ENCODE peak calls at places on chromosomes 6 and 20, in four cellular contexts. D is uterus, G is AML-193, Y is HT1080. O is an unnamed sample.

GRCh38 chr6:37135835-37136694 is 33.9 kb upstream of the PIM1 start:
- DNase-seq in D (no peak), Y (no peak), G (no peak), O (peak)

GRCh38 chr20:43748274-43748673 is 21.5 kb upstream of the GTSF1L start:
- DNase-seq in D (no peak), G (peak), Y (no peak), O (no peak)

GRCh38 chr6:85450578-85450884 is 648 bp downstream of the NT5E start:
- DNase-seq in D (no peak), G (no peak), Y (no peak), O (no peak)

GRCh38 chr20:2705931-2706645 is 13.5 kb downstream of the EBF4 start:
- DNase-seq in Y (no peak), G (no peak), D (no peak), O (no peak)

GRCh38 chr6:83062225-83062624 is 3.4 kb downstream of the UBE3D start:
- DNase-seq in G (no peak), Y (no peak), D (no peak), O (no peak)

GRCh38 chr6:13362432-13362831 is 34.1 kb upstream of the TBC1D7 start:
- DNase-seq in Y (no peak), G (no peak), D (no peak), O (no peak)

GRCh38 chr6:5762561-5762968 is 244.2 kb downstream of the NRN1 start:
- DNase-seq in G (no peak), D (peak), Y (no peak), O (no peak)

GRCh38 chr6:130148181-130148580 is 74.6 kb downstream of the SAMD3 start:
- DNase-seq in D (no peak), Y (peak), G (no peak), O (no peak)

GRCh38 chr6:20340459-20340858 is 61.2 kb upstream of the E2F3 start:
- DNase-seq in Y (no peak), D (no peak), G (no peak), O (no peak)

GRCh38 chr20:1844723-1845523 is 50.3 kb upstream of the SIRPA start:
- DNase-seq in G (peak), D (no peak), Y (no peak), O (peak)

GRCh38 chr6:54935739-54936138 is 89.2 kb downstream of the FAM83B start:
- DNase-seq in G (no peak), Y (peak), D (no peak), O (peak)

GRCh38 chr20:24048014-24048611 is 59.5 kb upstream of the GGTLC1 start:
- DNase-seq in G (no peak), D (no peak), Y (no peak), O (no peak)

GRCh38 chr6:160069050-160069454 is 52.6 kb upstream of the SLC22A1 start:
- DNase-seq in Y (no peak), D (no peak), G (no peak), O (no peak)

GRCh38 chr6:121856296-121856695 is 420.9 kb downstream of the GJA1 start:
- DNase-seq in G (no peak), Y (no peak), D (no peak), O (no peak)

GRCh38 chr6:116246089-116246488 is 7.8 kb downstream of the TSPYL4 start:
- DNase-seq in D (no peak), G (no peak), Y (no peak), O (no peak)

GRCh38 chr6:90401933-90402830 is 105.5 kb upstream of the BACH2 start:
- DNase-seq in Y (peak), G (no peak), D (no peak), O (no peak)

GRCh38 chr6:170265655-170266054 is 25.2 kb downstream of the DLL1 start:
- DNase-seq in Y (no peak), G (no peak), D (no peak), O (peak)

GRCh38 chr6:149320745-149321240 is 3.3 kb downstream of the TAB2 start:
- DNase-seq in D (no peak), Y (no peak), G (no peak), O (no peak)

GRCh38 chr6:71034578-71034977 is 77.7 kb upstream of the B3GAT2 start:
- DNase-seq in Y (no peak), G (no peak), D (no peak), O (no peak)

GRCh38 chr20:34701405-34702085 is 2.6 kb upstream of the TP53INP2 start:
- DNase-seq in Y (no peak), D (no peak), G (no peak), O (no peak)

GRCh38 chr6:88868559-88868860 is 94.9 kb downstream of the RNGTT start:
- DNase-seq in D (no peak), Y (no peak), G (no peak), O (no peak)

GRCh38 chr6:132478697-132479096 is 34.2 kb downstream of the STX7 start:
- DNase-seq in D (no peak), G (no peak), Y (no peak), O (no peak)

GRCh38 chr6:148436466-148436865 is 93.8 kb downstream of the SASH1 start:
- DNase-seq in Y (no peak), G (no peak), D (no peak), O (no peak)

GRCh38 chr6:32086661-32087573 is 22.2 kb downstream of the TNXB start:
- DNase-seq in Y (peak), D (no peak), G (no peak), O (no peak)

GRCh38 chr6:1575213-1576041 is 34.3 kb upstream of the FOXC1 start:
- DNase-seq in G (no peak), Y (no peak), D (peak), O (no peak)

GRCh38 chr6:551829-552350 is 105.0 kb downstream of the HUS1B start:
- DNase-seq in G (no peak), D (no peak), Y (no peak), O (no peak)

GRCh38 chr6:148351277-148351676 is 8.6 kb downstream of the SASH1 start:
- DNase-seq in D (no peak), G (no peak), Y (no peak), O (no peak)

GRCh38 chr6:70379473-70380013 is 33.8 kb upstream of the FAM135A start:
- DNase-seq in G (no peak), D (no peak), Y (no peak), O (no peak)

GRCh38 chr6:98828210-98828798 is 6.1 kb upstream of the POU3F2 start:
- DNase-seq in G (no peak), Y (no peak), D (no peak), O (no peak)